ENCODE peak calls at places on chromosomes 5 and 9, in eight cellular contexts. R, W, Q, M, I, D, H and K are unnamed samples.

GRCh38 chr9:88593537-88594185 is 58.7 kb downstream of the NXNL2 start:
- DNase-seq in I (peak; percentile 81), M (peak; percentile 73), D (no peak), R (peak; percentile 71), Q (peak; percentile 51), W (peak; percentile 28), H (peak; percentile 4), K (peak; percentile 35)

GRCh38 chr9:137665226-137665625 is 46.4 kb downstream of the EHMT1 start:
- DNase-seq in D (no peak), Q (no peak), R (no peak), H (no peak), M (no peak), W (no peak), I (no peak), K (no peak)

GRCh38 chr9:93978498-93978897 is 23.3 kb upstream of the BARX1 start:
- DNase-seq in I (no peak), W (no peak), H (no peak), R (no peak), Q (no peak), D (no peak), M (no peak), K (peak; percentile 28)

GRCh38 chr5:10621837-10622236 is 58.0 kb downstream of the ANKRD33B start:
- DNase-seq in M (no peak), I (peak; percentile 52), D (no peak), Q (no peak), H (no peak), R (no peak), W (no peak), K (no peak)

GRCh38 chr9:34514401-34514800 is 8.4 kb downstream of the ENHO start:
- DNase-seq in M (no peak), Q (no peak), H (no peak), I (no peak), W (no peak), R (no peak), D (no peak), K (no peak)

GRCh38 chr9:108477538-108478006 is 378.2 kb downstream of the ACTL7B start:
- DNase-seq in H (peak; percentile 4), D (no peak), I (peak; percentile 88), M (peak; percentile 36), W (peak; percentile 78), Q (no peak), R (no peak), K (no peak)

GRCh38 chr5:74471875-74472274 is 168.7 kb downstream of the ENC1 start:
- DNase-seq in I (no peak), Q (no peak), R (no peak), D (no peak), H (no peak), M (no peak), W (no peak), K (no peak)

GRCh38 chr5:150846651-150847333 is 471 bp downstream of the IRGM start:
- DNase-seq in I (peak; percentile 94), W (peak; percentile 73), Q (peak; percentile 49), D (peak; percentile 75), R (peak; percentile 77), M (peak; percentile 73), H (peak; percentile 75), K (peak; percentile 74)

GRCh38 chr9:116456490-116457088 is 230.5 kb upstream of the TRIM32 start:
- DNase-seq in H (no peak), R (no peak), I (no peak), W (no peak), Q (no peak), M (no peak), D (no peak), K (no peak)

GRCh38 chr5:59016925-59017324 is 434.1 kb downstream of the RAB3C start:
- DNase-seq in H (no peak), R (no peak), Q (no peak), M (no peak), D (no peak), W (no peak), I (no peak), K (no peak)

GRCh38 chr5:138792181-138792808 is 39.1 kb downstream of the CTNNA1 start:
- DNase-seq in Q (no peak), R (no peak), D (no peak), W (no peak), H (no peak), M (no peak), I (no peak), K (no peak)

GRCh38 chr9:34510506-34511159 is 12.2 kb downstream of the ENHO start:
- DNase-seq in W (no peak), D (no peak), Q (no peak), R (no peak), M (no peak), I (no peak), H (peak; percentile 26), K (no peak)

GRCh38 chr9:132193227-132194110 is 31.6 kb downstream of the NTNG2 start:
- DNase-seq in I (no peak), M (no peak), H (peak; percentile 8), R (no peak), Q (no peak), W (no peak), D (no peak), K (no peak)

GRCh38 chr9:15138357-15138686 is 168.7 kb downstream of the TTC39B start:
- DNase-seq in M (no peak), R (no peak), W (no peak), H (no peak), D (no peak), I (no peak), Q (no peak), K (no peak)

GRCh38 chr5:32833621-32834102 is 122.5 kb downstream of the NPR3 start:
- DNase-seq in D (no peak), W (no peak), M (no peak), H (no peak), R (no peak), Q (no peak), I (no peak), K (no peak)

GRCh38 chr9:100324594-100325200 is 28.0 kb downstream of the TEX10 start:
- DNase-seq in D (peak; percentile 3), W (no peak), M (peak; percentile 40), H (peak; percentile 38), R (peak; percentile 43), I (peak; percentile 76), Q (no peak), K (no peak)

GRCh38 chr5:63456279-63456678 is 506.0 kb downstream of the HTR1A start:
- DNase-seq in I (no peak), H (no peak), D (no peak), M (no peak), Q (no peak), W (peak; percentile 17), R (no peak), K (no peak)

GRCh38 chr9:112487799-112488345 is 1.2 kb downstream of the KIAA1958 start:
- DNase-seq in H (no peak), W (peak; percentile 3), Q (no peak), R (peak; percentile 8), M (no peak), I (no peak), D (no peak), K (no peak)

GRCh38 chr9:100294341-100294740 is 58.4 kb downstream of the TEX10 start:
- DNase-seq in Q (no peak), I (peak; percentile 8), H (no peak), W (no peak), M (peak; percentile 7), R (no peak), D (no peak), K (no peak)

GRCh38 chr5:55668356-55668755 is 43.8 kb downstream of the SLC38A9 start:
- DNase-seq in H (no peak), M (peak; percentile 66), W (peak; percentile 79), Q (no peak), R (no peak), I (peak; percentile 82), D (peak; percentile 53), K (peak; percentile 50)

GRCh38 chr5:88689662-88690351 is 193.2 kb downstream of the MEF2C start:
- DNase-seq in M (no peak), W (no peak), D (no peak), I (no peak), Q (no peak), H (no peak), R (no peak), K (no peak)

GRCh38 chr9:96460877-96461276 is 10.9 kb downstream of the HABP4 start:
- DNase-seq in W (no peak), H (no peak), I (peak; percentile 46), D (no peak), M (peak; percentile 69), Q (no peak), R (peak; percentile 26), K (no peak)

GRCh38 chr9:138048184-138048583 is 170.6 kb downstream of the CACNA1B start:
- DNase-seq in Q (no peak), W (no peak), H (no peak), I (no peak), D (no peak), R (no peak), M (no peak), K (no peak)

GRCh38 chr5:73264626-73265025 is 91.6 kb downstream of the TMEM174 start:
- DNase-seq in Q (no peak), R (no peak), D (no peak), H (no peak), W (no peak), I (no peak), M (no peak), K (no peak)

GRCh38 chr9:35618854-35619799 is 914 bp upstream of the CD72 start:
- DNase-seq in W (no peak), R (no peak), Q (peak; percentile 32), D (no peak), H (no peak), M (no peak), I (no peak), K (no peak)

GRCh38 chr9:97855899-97856298 is 2.9 kb downstream of the FOXE1 start:
- DNase-seq in H (no peak), W (no peak), R (no peak), M (no peak), Q (no peak), D (no peak), I (no peak), K (no peak)

GRCh38 chr9:121633144-121633714 is 18.2 kb upstream of the DAB2IP start:
- DNase-seq in M (no peak), D (no peak), H (no peak), Q (no peak), W (no peak), I (no peak), R (peak; percentile 59), K (no peak)

GRCh38 chr5:58871648-58872242 is 288.9 kb downstream of the RAB3C start:
- DNase-seq in Q (no peak), I (peak; percentile 68), W (peak; percentile 15), H (peak; percentile 29), D (peak; percentile 31), R (peak; percentile 72), M (peak; percentile 14), K (no peak)